ENCODE peak calls at places on chromosomes 6 and 20, in six cellular contexts. E is GM12878, U is HCT116, F is H1, J is K562, R is HepG2. A is an unnamed sample.

GRCh38 chr6:157607317-157608109 is 215.5 kb upstream of the SNX9 start:
- DNase-seq in J (no peak), E (no peak), F (peak; percentile 33), U (no peak), R (no peak), A (no peak)

GRCh38 chr6:13914346-13914745 is 10.4 kb upstream of the RNF182 start:
- DNase-seq in J (no peak), F (no peak), R (no peak), U (no peak), E (no peak), A (peak; percentile 8)

GRCh38 chr6:168885741-168886140 is 367.9 kb downstream of the THBS2 start:
- DNase-seq in F (no peak), J (no peak), U (no peak), R (no peak), E (no peak), A (no peak)

GRCh38 chr20:22904905-22905304 is 130.2 kb upstream of the SSTR4 start:
- DNase-seq in E (no peak), F (no peak), J (no peak), R (no peak), U (no peak), A (peak; percentile 11)

GRCh38 chr20:25571240-25571639 is 14.1 kb downstream of the NINL start:
- DNase-seq in F (no peak), U (no peak), J (no peak), R (no peak), E (no peak), A (peak; percentile 61)

GRCh38 chr6:20778917-20779316 is 244.7 kb downstream of the CDKAL1 start:
- DNase-seq in F (no peak), E (no peak), J (no peak), R (no peak), U (no peak), A (no peak)

GRCh38 chr6:129490551-129491245 is 219.3 kb downstream of the ARHGAP18 start:
- DNase-seq in F (no peak), E (peak; percentile 68), U (peak; percentile 94), J (peak; percentile 70), R (peak; percentile 43), A (peak; percentile 95)

GRCh38 chr6:1477432-1478090 is 88.2 kb downstream of the FOXF2 start:
- DNase-seq in J (no peak), R (no peak), E (no peak), U (no peak), F (no peak), A (peak; percentile 58)

GRCh38 chr6:151765444-151765886 is 42.0 kb upstream of the ESR1 start:
- DNase-seq in F (no peak), J (peak; percentile 63), R (peak; percentile 79), U (peak; percentile 64), E (no peak), A (peak; percentile 98)

GRCh38 chr6:119044263-119044662 is 34.2 kb downstream of the FAM184A start:
- DNase-seq in U (no peak), E (no peak), F (no peak), J (no peak), R (no peak), A (no peak)

GRCh38 chr6:3628143-3628840 is 123.2 kb downstream of the PXDC1 start:
- DNase-seq in U (no peak), F (no peak), J (no peak), R (no peak), E (no peak), A (peak; percentile 14)

GRCh38 chr20:32972181-32973076 is 31.8 kb downstream of the SUN5 start:
- DNase-seq in E (peak; percentile 91), U (no peak), F (no peak), J (peak; percentile 43), R (no peak), A (peak; percentile 8)

GRCh38 chr6:90078513-90079289 is 184.4 kb downstream of the GJA10 start:
- DNase-seq in E (no peak), F (no peak), R (no peak), U (no peak), J (peak; percentile 28), A (no peak)

GRCh38 chr6:1917628-1918371 is 308.1 kb downstream of the FOXC1 start:
- DNase-seq in R (peak; percentile 44), J (no peak), U (peak; percentile 40), F (peak; percentile 53), E (no peak), A (peak; percentile 86)

GRCh38 chr6:71481021-71481420 is 192.4 kb downstream of the OGFRL1 start:
- DNase-seq in U (no peak), F (no peak), R (no peak), J (no peak), E (no peak), A (peak; percentile 16)

GRCh38 chr20:2891343-2891742 is 18.1 kb downstream of the PTPRA start:
- DNase-seq in F (no peak), J (no peak), R (no peak), U (no peak), E (no peak), A (no peak)

GRCh38 chr20:2889797-2890196 is 16.5 kb downstream of the PTPRA start:
- DNase-seq in F (no peak), J (no peak), U (no peak), E (no peak), R (no peak), A (no peak)

GRCh38 chr20:2892376-2892775 is 19.1 kb downstream of the PTPRA start:
- DNase-seq in F (no peak), J (no peak), U (no peak), E (no peak), R (no peak), A (no peak)

GRCh38 chr20:2889209-2889608 is 15.9 kb downstream of the PTPRA start:
- DNase-seq in E (no peak), F (no peak), U (no peak), J (no peak), R (no peak), A (no peak)

GRCh38 chr20:2890743-2891142 is 17.5 kb downstream of the PTPRA start:
- DNase-seq in J (peak; percentile 62), R (no peak), U (no peak), E (no peak), F (no peak), A (peak; percentile 47)
- H3K79me2 ChIP-seq in J (peaks cover 95% of the 10 kb centered on the region), R (peaks cover 75% of the 10 kb centered on the region), U (peaks cover 95% of the 10 kb centered on the region), E (peaks cover 50% of the 10 kb centered on the region), F (peaks cover 85% of the 10 kb centered on the region), A (peaks cover 78% of the 10 kb centered on the region)

GRCh38 chr6:116945809-116946208 is 68.8 kb downstream of the RFX6 start:
- DNase-seq in E (no peak), F (no peak), U (no peak), J (no peak), R (no peak), A (no peak)

GRCh38 chr6:116938305-116938704 is 61.3 kb downstream of the RFX6 start:
- DNase-seq in E (no peak), F (no peak), R (no peak), U (no peak), J (no peak), A (no peak)

DNA sequence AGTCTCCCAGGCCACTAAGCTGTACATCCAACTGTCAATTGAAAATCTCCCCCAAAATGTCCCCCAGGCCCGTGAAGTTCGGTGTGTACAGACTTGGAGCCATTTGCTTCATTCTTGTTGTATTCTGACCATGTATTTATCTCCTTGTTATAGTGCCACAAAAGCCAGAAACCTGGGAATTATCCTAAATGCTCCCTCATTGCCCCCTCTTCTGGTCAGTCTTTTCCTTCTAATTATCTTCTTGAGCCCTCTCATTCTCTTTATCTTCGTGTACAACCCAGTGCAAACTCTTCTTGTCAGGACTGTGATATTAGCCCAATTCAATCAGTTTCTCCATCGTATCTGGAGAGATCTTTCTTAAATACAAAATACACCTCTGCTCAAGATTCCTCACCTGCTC is 64.7 kb downstream of the RFX6 start:
- DNase-seq in R (no peak), U (no peak), J (no peak), E (no peak), F (no peak), A (no peak)
- TF ChIP-seq POLR2A in R (no peak), U (no peak), J (no peak), E (no peak), F (no peak), A (no peak)

DNA sequence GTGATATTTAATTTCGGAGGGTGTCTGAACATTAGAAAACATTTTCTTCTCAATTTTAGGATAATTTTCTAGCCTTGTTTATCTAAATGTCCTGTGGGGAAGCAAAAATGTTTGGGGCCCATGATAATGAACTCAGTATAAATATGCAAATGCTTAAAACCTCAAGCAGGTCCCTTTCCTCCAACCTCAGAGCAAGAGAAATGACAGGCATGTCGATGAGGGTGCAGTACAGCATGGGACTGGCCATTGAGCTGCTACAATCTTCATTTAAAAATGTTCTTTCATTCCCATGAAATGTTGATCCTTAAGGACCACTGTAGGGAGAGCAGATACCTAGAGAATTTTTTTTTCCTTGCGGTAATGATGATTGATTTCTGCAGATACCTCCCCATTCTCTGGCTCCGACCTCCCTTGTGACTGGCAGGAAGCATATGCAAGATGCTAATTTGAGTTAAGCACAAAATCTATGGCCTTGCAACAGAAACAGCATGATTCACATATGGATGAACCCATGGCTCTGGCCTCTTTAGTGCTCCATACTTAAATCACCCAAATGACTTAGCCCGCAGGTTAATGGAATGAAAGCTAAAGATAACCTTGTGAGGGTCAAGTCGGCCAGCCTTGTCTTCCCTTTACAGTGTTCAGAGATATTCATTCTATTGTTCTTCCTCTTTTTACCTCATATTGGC is 243.4 kb downstream of the SOX4 start:
- DNase-seq in R (no peak), J (no peak), F (no peak), U (no peak), E (no peak), A (peak; percentile 46)
- H3K79me2 ChIP-seq in R (no peaks in the 10 kb centered on the region), J (no peaks in the 10 kb centered on the region), F (peaks cover 73% of the 10 kb centered on the region), U (no peaks in the 10 kb centered on the region), E (no peaks in the 10 kb centered on the region), A (no peaks in the 10 kb centered on the region)

GRCh38 chr20:50395258-50395729 is 114.9 kb upstream of the PTPN1 start:
- DNase-seq in E (no peak), R (no peak), F (no peak), J (no peak), U (no peak), A (no peak)
- TF ChIP-seq POLR2A in E (no peak), R (no peak), F (no peak), J (no peak), U (no peak), A (no peak)

A was measured in endothelial cell of umbilical vein.